ENCODE peak calls at places on chromosomes 4 and X, in nine cellular contexts. One of them, this sample, is unnamed. For H3K36me3, the result is how much of the 10 kb centered on the place peaks cover.

GRCh38 chrX:19990225-19990518 is 689 bp downstream of the BCLAF3 start:
- DNase-seq in endothelial cell of umbilical vein: peak
- DNase-seq in right atrium auricular region: no peak
- DNase-seq in IMR-90: no peak
- DNase-seq in tibial nerve: no peak
- DNase-seq in lower lobe of right lung: no peak
- DNase-seq in ovary: no peak
- DNase-seq in testis: no peak
- DNase-seq in mammary epithelial cell: peak
- DNase-seq in this sample: no peak

GRCh38 chr4:52028970-52029369 is 8.8 kb upstream of the LRRC66 start:
- DNase-seq in right atrium auricular region: no peak
- DNase-seq in testis: no peak
- DNase-seq in tibial nerve: no peak
- DNase-seq in ovary: no peak
- DNase-seq in lower lobe of right lung: no peak
- DNase-seq in IMR-90: peak
- DNase-seq in endothelial cell of umbilical vein: no peak
- DNase-seq in mammary epithelial cell: peak
- DNase-seq in this sample: no peak

GRCh38 chr4:51870441-51871188 is 27.7 kb downstream of the DCUN1D4 start:
- DNase-seq in right atrium auricular region: no peak
- DNase-seq in IMR-90: peak
- DNase-seq in endothelial cell of umbilical vein: no peak
- DNase-seq in mammary epithelial cell: no peak
- DNase-seq in ovary: no peak
- DNase-seq in tibial nerve: no peak
- DNase-seq in testis: no peak
- DNase-seq in lower lobe of right lung: no peak
- DNase-seq in this sample: no peak

GRCh38 chr4:113060853-113061252 is 11.4 kb downstream of the ANK2 start:
- DNase-seq in right atrium auricular region: no peak
- DNase-seq in IMR-90: no peak
- DNase-seq in testis: no peak
- DNase-seq in ovary: no peak
- DNase-seq in lower lobe of right lung: no peak
- DNase-seq in endothelial cell of umbilical vein: no peak
- DNase-seq in mammary epithelial cell: no peak
- DNase-seq in tibial nerve: no peak
- DNase-seq in this sample: peak

GRCh38 chr4:169664615-169665014 is 44.2 kb downstream of the CLCN3 start:
- DNase-seq in tibial nerve: no peak
- DNase-seq in testis: no peak
- DNase-seq in ovary: no peak
- DNase-seq in lower lobe of right lung: no peak
- DNase-seq in endothelial cell of umbilical vein: peak
- DNase-seq in IMR-90: no peak
- DNase-seq in right atrium auricular region: no peak
- DNase-seq in mammary epithelial cell: no peak
- DNase-seq in this sample: no peak

GRCh38 chr4:173167793-173168395 is 717 bp upstream of the GALNT7 start:
- DNase-seq in endothelial cell of umbilical vein: peak
- DNase-seq in testis: peak
- DNase-seq in mammary epithelial cell: no peak
- DNase-seq in right atrium auricular region: no peak
- DNase-seq in IMR-90: peak
- DNase-seq in tibial nerve: no peak
- DNase-seq in ovary: no peak
- DNase-seq in lower lobe of right lung: peak
- DNase-seq in this sample: peak

GRCh38 chr4:182385897-182386296 is 142.7 kb downstream of the TENM3 start:
- DNase-seq in mammary epithelial cell: no peak
- DNase-seq in lower lobe of right lung: no peak
- DNase-seq in IMR-90: no peak
- DNase-seq in endothelial cell of umbilical vein: no peak
- DNase-seq in ovary: no peak
- DNase-seq in testis: no peak
- DNase-seq in tibial nerve: no peak
- DNase-seq in right atrium auricular region: no peak
- DNase-seq in this sample: no peak

GRCh38 chr4:94126669-94127068 is 81.0 kb upstream of the SMARCAD1 start:
- DNase-seq in tibial nerve: no peak
- DNase-seq in ovary: no peak
- DNase-seq in right atrium auricular region: no peak
- DNase-seq in mammary epithelial cell: no peak
- DNase-seq in lower lobe of right lung: no peak
- DNase-seq in endothelial cell of umbilical vein: no peak
- DNase-seq in IMR-90: no peak
- DNase-seq in testis: no peak
- DNase-seq in this sample: no peak

GRCh38 chr4:600850-601515 is 24.4 kb upstream of the PDE6B start:
- DNase-seq in ovary: no peak
- DNase-seq in mammary epithelial cell: peak
- DNase-seq in lower lobe of right lung: no peak
- DNase-seq in endothelial cell of umbilical vein: no peak
- DNase-seq in testis: no peak
- DNase-seq in tibial nerve: no peak
- DNase-seq in IMR-90: no peak
- DNase-seq in right atrium auricular region: no peak
- DNase-seq in this sample: no peak

GRCh38 chr4:72084587-72085011 is 52.8 kb downstream of the NPFFR2 start:
- DNase-seq in right atrium auricular region: no peak
- DNase-seq in endothelial cell of umbilical vein: no peak
- DNase-seq in ovary: no peak
- DNase-seq in testis: no peak
- DNase-seq in IMR-90: no peak
- DNase-seq in mammary epithelial cell: no peak
- DNase-seq in tibial nerve: no peak
- DNase-seq in lower lobe of right lung: no peak
- DNase-seq in this sample: no peak

GRCh38 chrX:40262641-40263560 is 165.1 kb upstream of the BCOR start:
- DNase-seq in mammary epithelial cell: peak
- DNase-seq in lower lobe of right lung: no peak
- DNase-seq in testis: peak
- DNase-seq in right atrium auricular region: no peak
- DNase-seq in IMR-90: peak
- DNase-seq in endothelial cell of umbilical vein: peak
- DNase-seq in ovary: peak
- DNase-seq in tibial nerve: no peak
- DNase-seq in this sample: no peak

DNA sequence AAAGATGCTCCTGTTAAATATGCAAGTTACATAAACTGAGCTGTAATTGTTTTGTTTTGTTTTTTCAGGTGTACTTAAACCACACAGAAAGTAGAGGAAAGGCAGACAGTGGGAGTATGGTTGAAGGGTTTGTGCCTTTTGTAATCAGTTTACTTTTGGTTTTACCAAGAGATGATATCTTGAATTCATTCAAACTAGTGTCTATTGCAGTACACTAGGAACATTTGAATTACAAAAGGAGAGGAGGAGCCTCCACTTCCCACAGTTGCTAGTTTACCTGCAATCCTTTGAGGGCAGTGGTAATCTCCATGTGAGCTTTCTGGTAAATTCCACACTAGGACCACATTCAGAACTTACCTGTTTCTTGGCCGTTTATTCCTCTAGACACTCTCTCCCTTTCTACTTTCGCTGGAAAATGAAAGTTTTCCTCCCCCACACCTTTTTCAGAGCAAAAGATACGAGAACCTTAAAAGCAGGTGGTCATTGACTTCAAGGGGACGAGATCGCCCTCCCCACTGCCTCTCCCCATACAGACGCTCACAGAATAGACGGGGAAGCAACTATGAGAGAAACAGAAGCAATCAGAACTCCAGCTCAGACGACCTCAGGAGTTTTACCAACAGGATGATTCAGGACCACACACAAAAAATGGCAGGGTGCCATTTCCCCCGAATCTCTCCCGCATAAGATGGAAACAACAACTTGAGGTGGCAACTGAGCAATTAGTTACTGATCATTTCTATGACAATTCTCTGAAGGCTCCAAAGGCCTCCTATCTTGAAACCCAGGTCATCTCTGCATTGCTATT is 3.3 kb downstream of the RBM47 start:
- DNase-seq in IMR-90: peak
- DNase-seq in ovary: no peak
- DNase-seq in endothelial cell of umbilical vein: no peak
- DNase-seq in testis: peak
- DNase-seq in tibial nerve: no peak
- DNase-seq in lower lobe of right lung: no peak
- DNase-seq in mammary epithelial cell: no peak
- DNase-seq in right atrium auricular region: no peak
- DNase-seq in this sample: peak
- H3K27ac ChIP-seq in IMR-90: no peak
- H3K27ac ChIP-seq in ovary: no peak
- H3K27ac ChIP-seq in endothelial cell of umbilical vein: no peak
- H3K27ac ChIP-seq in testis: peak
- H3K27ac ChIP-seq in tibial nerve: no peak
- H3K27ac ChIP-seq in lower lobe of right lung: peak
- H3K27ac ChIP-seq in mammary epithelial cell: no peak
- H3K27ac ChIP-seq in right atrium auricular region: no peak
- H3K27ac ChIP-seq in this sample: no peak

GRCh38 chr4:39286263-39286662 is 79.9 kb downstream of the RFC1 start:
- DNase-seq in testis: no peak
- DNase-seq in IMR-90: peak
- DNase-seq in endothelial cell of umbilical vein: peak
- DNase-seq in lower lobe of right lung: no peak
- DNase-seq in tibial nerve: no peak
- DNase-seq in ovary: no peak
- DNase-seq in mammary epithelial cell: no peak
- DNase-seq in right atrium auricular region: no peak
- DNase-seq in this sample: no peak
- H3K36me3 ChIP-seq in testis: under half
- H3K36me3 ChIP-seq in IMR-90: under half
- H3K36me3 ChIP-seq in endothelial cell of umbilical vein: under half
- H3K36me3 ChIP-seq in lower lobe of right lung: half or more
- H3K36me3 ChIP-seq in tibial nerve: under half
- H3K36me3 ChIP-seq in ovary: under half
- H3K36me3 ChIP-seq in mammary epithelial cell: under half
- H3K36me3 ChIP-seq in right atrium auricular region: half or more
- H3K36me3 ChIP-seq in this sample: half or more

GRCh38 chrX:153688071-153688470 is 345 bp downstream of the SLC6A8 start:
- DNase-seq in lower lobe of right lung: no peak
- DNase-seq in tibial nerve: no peak
- DNase-seq in IMR-90: no peak
- DNase-seq in ovary: no peak
- DNase-seq in endothelial cell of umbilical vein: no peak
- DNase-seq in mammary epithelial cell: no peak
- DNase-seq in right atrium auricular region: no peak
- DNase-seq in testis: no peak
- DNase-seq in this sample: no peak
- H3K4me3 ChIP-seq in lower lobe of right lung: no peak
- H3K4me3 ChIP-seq in tibial nerve: no peak
- H3K4me3 ChIP-seq in IMR-90: peak
- H3K4me3 ChIP-seq in ovary: no peak
- H3K4me3 ChIP-seq in endothelial cell of umbilical vein: no peak
- H3K4me3 ChIP-seq in mammary epithelial cell: no peak
- H3K4me3 ChIP-seq in right atrium auricular region: no peak
- H3K4me3 ChIP-seq in testis: no peak
- H3K4me3 ChIP-seq in this sample: no peak

GRCh38 chr4:109444182-109444844 is 10.7 kb downstream of the SEC24B start:
- DNase-seq in testis: no peak
- DNase-seq in tibial nerve: no peak
- DNase-seq in IMR-90: no peak
- DNase-seq in right atrium auricular region: no peak
- DNase-seq in mammary epithelial cell: no peak
- DNase-seq in ovary: no peak
- DNase-seq in lower lobe of right lung: no peak
- DNase-seq in endothelial cell of umbilical vein: no peak
- DNase-seq in this sample: no peak
- H3K27ac ChIP-seq in testis: no peak
- H3K27ac ChIP-seq in tibial nerve: no peak
- H3K27ac ChIP-seq in IMR-90: no peak
- H3K27ac ChIP-seq in right atrium auricular region: no peak
- H3K27ac ChIP-seq in mammary epithelial cell: no peak
- H3K27ac ChIP-seq in ovary: no peak
- H3K27ac ChIP-seq in lower lobe of right lung: no peak
- H3K27ac ChIP-seq in endothelial cell of umbilical vein: no peak
- H3K27ac ChIP-seq in this sample: no peak

GRCh38 chrX:129976441-129976840 is 6.0 kb upstream of the BCORL1 start:
- DNase-seq in endothelial cell of umbilical vein: no peak
- DNase-seq in lower lobe of right lung: no peak
- DNase-seq in tibial nerve: no peak
- DNase-seq in mammary epithelial cell: no peak
- DNase-seq in right atrium auricular region: no peak
- DNase-seq in testis: no peak
- DNase-seq in ovary: no peak
- DNase-seq in IMR-90: no peak
- DNase-seq in this sample: no peak
- H3K36me3 ChIP-seq in endothelial cell of umbilical vein: under half
- H3K36me3 ChIP-seq in lower lobe of right lung: under half
- H3K36me3 ChIP-seq in tibial nerve: under half
- H3K36me3 ChIP-seq in mammary epithelial cell: under half
- H3K36me3 ChIP-seq in right atrium auricular region: under half
- H3K36me3 ChIP-seq in testis: under half
- H3K36me3 ChIP-seq in ovary: under half
- H3K36me3 ChIP-seq in IMR-90: under half
- H3K36me3 ChIP-seq in this sample: under half